ENCODE peak calls at places on chromosomes 2 and 18, in nine cellular contexts. W, X, S, A, G, Z, V, F and Y are unnamed samples.

GRCh38 chr2:54570321-54570881 is 114.3 kb downstream of the SPTBN1 start:
- ATAC-seq in X (no peak), W (no peak), Z (no peak), G (no peak), S (no peak), F (no peak), A (no peak), V (no peak), Y (no peak)

GRCh38 chr2:156340818-156341481 is 8.4 kb upstream of the NR4A2 start:
- ATAC-seq in X (peak), S (no peak), Z (no peak), A (no peak), V (no peak), G (no peak), F (peak), W (peak), Y (no peak)

GRCh38 chr2:17190527-17190926 is 327.7 kb downstream of the RAD51AP2 start:
- ATAC-seq in A (no peak), G (no peak), S (no peak), W (no peak), F (no peak), X (no peak), Z (no peak), V (no peak), Y (no peak)

GRCh38 chr18:48879008-48879431 is 71.7 kb downstream of the SMAD7 start:
- ATAC-seq in W (no peak), S (no peak), Z (no peak), V (peak), F (no peak), A (peak), X (no peak), G (no peak), Y (no peak)

GRCh38 chr18:74803117-74803516 is 205.4 kb downstream of the ZNF407 start:
- ATAC-seq in A (no peak), F (no peak), Z (no peak), V (no peak), S (no peak), W (no peak), G (no peak), X (no peak), Y (no peak)

GRCh38 chr2:70328921-70329561 is 27.2 kb upstream of the FAM136A start:
- ATAC-seq in W (peak), S (no peak), X (no peak), Z (no peak), V (peak), G (no peak), A (no peak), F (no peak), Y (no peak)

GRCh38 chr2:3127710-3128109 is 249.9 kb downstream of the EIPR1 start:
- ATAC-seq in X (no peak), G (no peak), S (no peak), F (no peak), W (no peak), V (no peak), A (peak), Z (no peak), Y (no peak)

GRCh38 chr18:54358495-54358793 is 738 bp downstream of the C18orf54 start:
- ATAC-seq in Z (peak), A (peak), X (peak), W (peak), F (no peak), S (peak), V (peak), G (no peak), Y (no peak)

GRCh38 chr18:9184998-9185613 is 48.5 kb downstream of the ANKRD12 start:
- ATAC-seq in G (no peak), V (no peak), Z (peak), S (no peak), W (no peak), A (peak), F (peak), X (peak), Y (peak)

GRCh38 chr2:142707318-142707717 is 170.1 kb upstream of the KYNU start:
- ATAC-seq in X (no peak), Z (no peak), G (no peak), F (no peak), W (no peak), A (no peak), V (no peak), S (no peak), Y (no peak)

GRCh38 chr2:237575869-237576862 is 9.8 kb downstream of the PRLH start:
- ATAC-seq in A (no peak), F (no peak), S (no peak), Z (no peak), W (no peak), G (no peak), V (no peak), X (no peak), Y (no peak)

GRCh38 chr2:37617119-37617892 is 54.1 kb downstream of the CDC42EP3 start:
- ATAC-seq in A (no peak), X (no peak), W (no peak), S (no peak), G (no peak), F (no peak), Z (no peak), V (no peak), Y (peak)

GRCh38 chr2:237298323-237299118 is 115.4 kb downstream of the COL6A3 start:
- ATAC-seq in W (peak), S (no peak), F (no peak), A (no peak), X (no peak), V (no peak), Z (no peak), G (no peak), Y (no peak)

GRCh38 chr18:47283476-47283875 is 32.0 kb upstream of the SKOR2 start:
- ATAC-seq in F (no peak), V (peak), G (peak), A (no peak), S (no peak), Z (no peak), X (no peak), W (peak), Y (no peak)

GRCh38 chr18:46167971-46168370 is 63.8 kb downstream of the HAUS1 start:
- ATAC-seq in W (no peak), F (peak), V (peak), Z (no peak), S (no peak), A (no peak), G (no peak), X (peak), Y (peak)

GRCh38 chr18:6271585-6271984 is 143.1 kb downstream of the L3MBTL4 start:
- ATAC-seq in W (no peak), G (no peak), F (no peak), X (no peak), V (no peak), S (no peak), Z (no peak), A (no peak), Y (no peak)